ENCODE peak calls at places on chromosome 7, in eight cellular contexts. Q is fibroblast of lung; E is CD4-positive, CD25-positive, alpha-beta regulatory T cell; O is sigmoid colon; K is uterus; T is lung; Y is neural progenitor cell; F is PC-9. I is an unnamed sample. For H3K27me3 and H3K9me3, the result is how much of the 10 kb centered on the place peaks cover.

GRCh38 chr7:105015631-105015965 is 1.6 kb downstream of the KMT2E start:
- DNase-seq in F (no peak), Q (peak), O (no peak), Y (peak), T (no peak), E (no peak), K (no peak), I (peak)

GRCh38 chr7:30321089-30321991 is 36.9 kb downstream of the ZNRF2 start:
- DNase-seq in K (no peak), E (no peak), Y (peak), O (no peak), F (no peak), Q (peak), T (no peak), I (no peak)

GRCh38 chr7:78435355-78435754 is 636.8 kb downstream of the PHTF2 start:
- DNase-seq in E (no peak), Q (no peak), O (no peak), K (no peak), Y (no peak), T (no peak), F (no peak), I (no peak)

GRCh38 chr7:105336009-105336408 is 52.7 kb downstream of the SRPK2 start:
- DNase-seq in F (no peak), Q (no peak), O (no peak), T (no peak), Y (no peak), E (no peak), K (no peak), I (no peak)

GRCh38 chr7:3911685-3912084 is 610.6 kb downstream of the SDK1 start:
- DNase-seq in T (no peak), K (no peak), Y (no peak), F (peak), O (no peak), E (no peak), Q (peak), I (no peak)

GRCh38 chr7:135558337-135558767 is 635 bp downstream of the NUP205 start:
- DNase-seq in F (peak), Q (peak), O (no peak), Y (peak), T (peak), K (peak), E (peak), I (peak)

GRCh38 chr7:108078156-108078781 is 51.9 kb downstream of the LAMB4 start:
- DNase-seq in O (no peak), E (no peak), T (no peak), Q (peak), Y (no peak), K (no peak), F (no peak), I (no peak)

GRCh38 chr7:152865461-152865860 is 105.9 kb downstream of the ACTR3B start:
- DNase-seq in T (no peak), K (no peak), Q (no peak), Y (no peak), F (no peak), O (no peak), E (no peak), I (no peak)

GRCh38 chr7:96273716-96274115 is 48.2 kb downstream of the SLC25A13 start:
- DNase-seq in K (no peak), Y (no peak), T (no peak), Q (no peak), E (no peak), F (no peak), O (no peak), I (no peak)

GRCh38 chr7:155450828-155451521 is 7.0 kb upstream of the EN2 start:
- DNase-seq in O (no peak), Y (no peak), F (no peak), E (no peak), Q (no peak), K (no peak), T (no peak), I (no peak)

GRCh38 chr7:155454183-155455112 is 3.5 kb upstream of the EN2 start:
- DNase-seq in K (no peak), T (no peak), F (no peak), Q (no peak), Y (peak), O (no peak), E (no peak), I (no peak)

GRCh38 chr7:155451522-155452239 is 6.2 kb upstream of the EN2 start:
- DNase-seq in K (no peak), Q (no peak), E (no peak), T (no peak), O (no peak), Y (peak), F (no peak), I (no peak)

GRCh38 chr7:155453296-155454182 is 4.4 kb upstream of the EN2 start:
- DNase-seq in Q (no peak), F (no peak), K (no peak), Y (peak), T (no peak), E (no peak), O (no peak), I (no peak)

DNA sequence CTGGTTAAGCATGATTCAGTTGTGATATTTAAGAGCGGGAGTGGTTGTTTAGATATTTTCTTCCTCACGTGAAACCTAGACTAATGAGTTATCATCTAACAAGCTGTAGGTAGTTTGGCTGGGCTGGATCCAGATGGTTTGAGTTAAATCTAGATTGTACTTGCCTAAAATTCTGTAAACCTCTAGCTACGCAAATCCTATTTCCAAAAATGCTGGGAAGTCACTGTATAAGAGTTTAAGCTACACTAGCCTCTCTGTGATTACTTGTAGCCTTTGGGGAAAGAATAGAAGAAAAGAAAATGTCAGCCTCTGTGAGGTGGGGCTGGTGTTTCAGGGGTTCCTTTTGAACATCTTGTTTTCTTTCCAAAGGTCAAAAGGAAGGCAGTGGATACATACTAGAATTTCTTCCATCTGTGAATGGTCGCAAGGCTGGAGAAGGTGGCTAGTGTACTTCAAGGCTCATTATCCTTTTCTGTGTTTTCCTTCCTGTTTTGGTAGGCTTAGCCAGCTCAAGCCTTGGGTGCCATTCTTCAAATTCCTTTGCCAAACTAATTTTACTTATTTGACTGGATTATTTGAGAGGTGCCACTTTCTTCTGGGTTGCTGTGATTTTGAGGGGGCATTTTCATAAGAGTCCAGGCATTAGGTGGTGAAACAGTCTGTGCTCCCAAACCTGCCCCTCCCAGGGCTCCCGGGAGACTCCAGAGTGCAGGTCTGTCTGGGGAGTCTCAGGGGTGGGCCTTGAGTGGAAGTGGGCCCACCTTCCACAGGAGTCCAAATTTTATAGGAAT is 5.2 kb upstream of the EN2 start:
- DNase-seq in F (no peak), K (no peak), Q (no peak), Y (no peak), O (no peak), T (no peak), E (no peak), I (no peak)
- H3K27me3 ChIP-seq in F (half or more), K (under half), Q (half or more), Y (half or more), O (half or more), T (under half), E (under half), I (half or more)

DNA sequence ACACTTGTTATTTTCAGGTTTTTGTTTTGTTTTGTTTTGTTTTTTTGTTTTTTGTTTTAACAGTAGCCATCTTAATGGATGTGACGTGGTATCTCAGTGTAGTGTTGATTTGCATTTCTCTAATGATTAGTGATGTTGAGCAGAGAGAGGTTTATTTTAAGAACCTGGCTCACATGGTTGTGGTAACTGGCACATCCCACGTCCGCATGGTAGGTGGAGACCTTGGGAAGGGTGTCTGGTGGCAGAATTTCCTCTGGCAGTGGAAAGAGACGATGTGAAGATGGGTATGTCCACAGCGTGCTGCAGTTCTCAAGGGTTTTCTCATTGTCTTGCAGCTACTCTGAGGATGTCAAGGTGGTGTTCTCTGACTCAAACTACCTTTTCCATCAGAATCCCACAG is 252.2 kb downstream of the GALNT17 start:
- DNase-seq in O (no peak), E (no peak), Y (no peak), T (no peak), F (no peak), K (no peak), Q (no peak), I (no peak)
- H3K9me3 ChIP-seq in O (under half), E (under half), Y (under half), T (under half), F (under half), K (under half), Q (under half), I (under half)

DNA sequence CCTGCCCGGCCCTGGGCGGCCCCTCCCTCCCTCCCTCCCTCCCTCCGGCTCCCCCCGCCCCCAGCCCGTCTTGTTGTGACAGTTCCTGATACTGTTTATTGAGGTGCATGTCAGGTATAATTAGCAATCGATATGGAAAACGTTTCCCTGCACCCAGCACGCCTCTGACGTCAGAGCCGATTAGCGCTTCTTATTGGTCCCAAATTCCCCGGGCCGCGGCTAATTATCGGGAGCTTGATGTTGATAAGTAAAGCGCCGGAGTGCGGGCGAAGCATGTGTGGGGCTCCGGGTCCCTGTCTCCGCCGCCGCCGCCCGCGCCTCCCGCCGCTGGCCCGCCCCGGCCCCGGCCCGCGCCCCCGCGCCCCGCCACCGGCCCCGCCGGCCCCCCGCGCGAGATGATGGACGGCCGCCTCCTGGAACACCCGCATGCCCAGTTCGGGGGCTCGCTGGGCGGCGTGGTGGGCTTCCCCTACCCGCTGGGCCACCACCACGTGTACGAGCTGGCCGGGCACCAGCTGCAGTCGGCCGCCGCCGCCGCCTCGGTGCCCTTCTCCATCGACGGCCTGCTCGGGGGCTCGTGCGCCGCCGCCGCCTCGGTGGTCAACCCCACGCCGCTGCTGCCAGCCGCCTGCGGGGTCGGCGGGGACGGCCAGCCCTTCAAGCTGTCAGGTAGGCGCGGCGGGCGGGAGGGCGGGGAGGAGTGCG is at the start of gene UNCX:
- DNase-seq in K (no peak), E (no peak), Q (no peak), F (no peak), Y (peak), O (no peak), T (no peak), I (no peak)
- H3K27me3 ChIP-seq in K (under half), E (under half), Q (half or more), F (under half), Y (half or more), O (half or more), T (under half), I (half or more)

DNA sequence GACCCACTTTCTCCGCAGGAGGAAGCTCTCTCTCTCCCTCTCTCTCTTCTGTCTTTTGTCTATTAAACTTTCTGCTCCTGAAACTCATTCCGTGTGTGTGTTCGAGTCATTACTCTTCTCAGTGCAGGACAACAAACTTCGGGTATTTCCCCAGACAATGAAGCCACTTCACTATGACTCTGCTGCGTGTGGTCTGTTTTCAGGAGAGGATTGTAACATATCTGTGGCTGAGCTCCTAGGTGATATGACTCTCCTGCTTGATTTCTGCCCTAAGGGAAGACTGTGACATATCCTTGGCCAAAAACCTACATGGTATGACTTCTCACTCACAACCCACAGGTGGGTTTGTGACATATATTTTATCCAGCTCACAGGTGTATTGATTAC is 39.9 kb upstream of the ZNF107 start:
- DNase-seq in O (no peak), F (no peak), T (no peak), Y (no peak), K (no peak), E (no peak), Q (no peak), I (no peak)
- H3K9me3 ChIP-seq in O (under half), F (under half), T (under half), Y (under half), K (under half), E (under half), Q (under half), I (under half)

DNA sequence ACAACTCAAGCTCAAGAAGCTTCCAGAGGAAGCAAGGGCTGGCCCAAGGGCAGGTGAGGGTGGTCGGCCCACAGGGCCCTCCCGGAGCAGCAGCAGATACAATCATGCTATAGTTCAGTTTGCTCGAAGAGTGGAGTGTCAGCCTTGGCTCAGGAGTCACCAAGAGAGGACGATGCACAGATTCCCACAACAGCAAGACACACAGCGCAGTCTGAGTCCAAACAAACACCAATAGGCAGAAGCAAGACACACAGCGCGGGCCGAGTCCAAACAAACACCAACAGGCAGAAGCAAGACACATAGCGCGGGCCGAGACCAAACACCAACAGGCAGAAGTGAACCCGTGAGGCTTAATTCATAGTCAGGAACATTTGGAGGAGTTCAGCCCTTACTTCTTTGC is 138.4 kb downstream of the PTPRN2 start:
- DNase-seq in O (no peak), E (no peak), T (no peak), Y (no peak), K (no peak), Q (no peak), F (no peak), I (no peak)
- H3K27me3 ChIP-seq in O (under half), E (under half), T (under half), Y (under half), K (under half), Q (under half), F (half or more), I (under half)

GRCh38 chr7:20053334-20054104 is 163.7 kb downstream of the MACC1 start:
- DNase-seq in F (no peak), O (no peak), Y (no peak), Q (no peak), K (no peak), E (no peak), T (no peak), I (no peak)
- H3K9me3 ChIP-seq in F (under half), O (under half), Y (under half), Q (under half), K (under half), E (under half), T (under half), I (under half)

GRCh38 chr7:101174322-101174854 is 5.7 kb downstream of the NAT16 start:
- DNase-seq in Y (peak), Q (no peak), E (no peak), F (no peak), K (no peak), O (no peak), T (no peak), I (no peak)
- H3K27me3 ChIP-seq in Y (half or more), Q (half or more), E (under half), F (half or more), K (under half), O (half or more), T (under half), I (half or more)